ENCODE peak calls at places on chromosome 21, in seven cellular contexts. D is IMR-90, H is fibroblast of pulmonary artery, L is mucosa of descending colon, Z is PC-3, R is body of pancreas, E is lung. U is an unnamed sample.

GRCh38 chr21:44755227-44755626 is 43.9 kb upstream of the TSPEAR start:
- DNase-seq in D (no peak), H (peak; percentile 86), L (no peak), Z (peak; percentile 59), R (no peak), E (no peak), U (no peak)

GRCh38 chr21:37030864-37031263 is 24.4 kb downstream of the RIPPLY3 start:
- DNase-seq in D (no peak), H (no peak), L (no peak), Z (no peak), R (no peak), E (no peak), U (no peak)

GRCh38 chr21:38561205-38561604 is 62.9 kb upstream of the ERG start:
- DNase-seq in D (no peak), H (no peak), L (no peak), Z (no peak), R (no peak), E (no peak), U (peak; percentile 19)

GRCh38 chr21:44006656-44007055 is 5.5 kb upstream of the TRAPPC10 start:
- DNase-seq in D (peak; percentile 32), H (peak; percentile 80), L (no peak), Z (no peak), R (no peak), E (no peak), U (no peak)

GRCh38 chr21:41211041-41211426 is 43.1 kb downstream of the BACE2 start:
- DNase-seq in D (no peak), H (no peak), L (no peak), Z (no peak), R (no peak), E (no peak), U (no peak)

GRCh38 chr21:15496896-15497295 is 232.9 kb upstream of the USP25 start:
- DNase-seq in D (no peak), H (no peak), L (no peak), Z (no peak), R (no peak), E (no peak), U (no peak)

GRCh38 chr21:27067226-27067625 is 100.3 kb upstream of the ADAMTS5 start:
- DNase-seq in D (no peak), H (no peak), L (no peak), Z (no peak), R (no peak), E (no peak), U (no peak)

GRCh38 chr21:44989943-44990780 is 50.3 kb downstream of the SLX9 start:
- DNase-seq in D (no peak), H (no peak), L (no peak), Z (no peak), R (no peak), E (no peak), U (no peak)

GRCh38 chr21:33878824-33879223 is 36.8 kb downstream of the ATP5PO start:
- DNase-seq in D (no peak), H (no peak), L (no peak), Z (no peak), R (no peak), E (no peak), U (no peak)

GRCh38 chr21:45018131-45019075 is 56.0 kb upstream of the ADARB1 start:
- DNase-seq in D (no peak), H (no peak), L (no peak), Z (no peak), R (no peak), E (no peak), U (no peak)

GRCh38 chr21:33684923-33685560 is 42.7 kb downstream of the ITSN1 start:
- DNase-seq in D (peak; percentile 50), H (peak; percentile 53), L (no peak), Z (no peak), R (no peak), E (no peak), U (peak; percentile 32)

GRCh38 chr21:38379171-38379570 is 119.1 kb downstream of the ERG start:
- DNase-seq in D (no peak), H (no peak), L (no peak), Z (no peak), R (no peak), E (no peak), U (peak; percentile 29)

GRCh38 chr21:44840771-44841170 is 22.9 kb upstream of the SUMO3 start:
- DNase-seq in D (no peak), H (no peak), L (no peak), Z (no peak), R (no peak), E (no peak), U (no peak)

GRCh38 chr21:45594721-45595489 is 48.6 kb upstream of the PCBP3 start:
- DNase-seq in D (no peak), H (no peak), L (no peak), Z (no peak), R (no peak), E (no peak), U (no peak)

GRCh38 chr21:36848875-36849274 is 117.6 kb downstream of the HLCS start:
- DNase-seq in D (no peak), H (no peak), L (no peak), Z (no peak), R (no peak), E (no peak), U (no peak)

GRCh38 chr21:39669485-39669884 is 56.7 kb downstream of the B3GALT5 start:
- DNase-seq in D (no peak), H (no peak), L (no peak), Z (no peak), R (no peak), E (no peak), U (no peak)

GRCh38 chr21:23455676-23456075 is 2151.6 kb downstream of the MRPL39 start:
- DNase-seq in D (no peak), H (no peak), L (no peak), Z (no peak), R (no peak), E (no peak), U (no peak)

GRCh38 chr21:31729622-31730343 is 2.1 kb downstream of the SCAF4 start:
- DNase-seq in D (no peak), H (no peak), L (no peak), Z (no peak), R (no peak), E (no peak), U (no peak)

GRCh38 chr21:41425954-41426655 is at the start of gene MX1:
- DNase-seq in D (peak; percentile 10), H (peak; percentile 19), L (peak; percentile 93), Z (peak; percentile 55), R (peak; percentile 74), E (peak; percentile 75), U (peak; percentile 51)

GRCh38 chr21:46340998-46341397 is 17.0 kb downstream of the PCNT start:
- DNase-seq in D (no peak), H (no peak), L (no peak), Z (no peak), R (no peak), E (no peak), U (no peak)

GRCh38 chr21:45288441-45288841 is 746 bp upstream of the POFUT2 start:
- DNase-seq in D (no peak), H (no peak), L (no peak), Z (no peak), R (no peak), E (no peak), U (no peak)

GRCh38 chr21:45343891-45344290 is 56.2 kb upstream of the POFUT2 start:
- DNase-seq in D (no peak), H (no peak), L (no peak), Z (no peak), R (no peak), E (no peak), U (no peak)

DNA sequence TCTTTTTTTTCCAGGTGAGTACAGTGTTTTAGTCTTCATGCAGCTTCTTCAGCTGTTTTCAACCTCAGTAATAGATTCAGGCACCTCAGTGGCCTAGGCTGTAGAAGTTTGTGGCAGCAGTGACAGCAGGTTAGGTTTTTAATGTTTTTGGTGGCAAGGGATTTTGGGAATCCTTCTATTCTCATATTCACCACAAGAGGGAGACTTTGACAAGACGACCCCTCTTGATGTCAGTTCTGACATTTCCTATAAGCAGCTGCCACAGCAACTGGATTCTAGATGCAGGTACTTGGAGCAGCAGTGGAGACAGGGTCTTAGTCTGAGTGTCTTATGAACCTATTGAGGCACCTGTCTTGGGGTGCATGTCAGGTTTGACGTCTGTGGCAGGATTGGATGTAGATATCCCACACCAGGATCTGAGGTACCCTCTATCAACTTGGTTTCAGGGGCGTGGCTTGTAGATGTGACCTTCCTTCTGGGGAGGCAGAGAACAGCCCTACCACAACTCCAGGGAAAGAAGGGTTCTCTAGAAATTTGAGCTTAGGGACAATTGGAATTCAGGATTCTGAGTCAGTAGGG is 1104.2 kb upstream of the TMPRSS15 start:
- DNase-seq in D (no peak), H (peak; percentile 4), L (no peak), Z (peak; percentile 28), R (no peak), E (no peak), U (no peak)
- TF ChIP-seq CTCF in D (no peak), H (peak; percentile 16), L (no peak), Z (peak; percentile 54), R (peak; percentile 36), E (no peak), U (no peak)

DNA sequence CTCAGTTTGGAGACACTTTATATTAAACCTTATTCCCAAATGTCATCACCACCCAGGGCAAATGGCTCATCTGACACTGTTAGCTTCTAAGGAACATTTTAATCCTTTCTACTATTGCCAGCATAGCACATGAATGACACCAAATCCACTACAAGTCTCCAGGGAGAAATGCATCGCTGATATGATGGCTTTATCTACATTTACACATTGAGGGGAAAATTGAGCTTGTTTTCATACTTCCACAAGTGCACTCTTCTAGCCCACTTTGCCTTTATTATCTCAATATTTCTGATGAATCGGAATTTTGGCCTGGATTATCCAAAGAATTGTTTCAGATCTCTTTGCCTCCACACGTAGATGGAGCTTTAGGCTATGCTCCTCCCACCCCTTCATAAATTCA is 75.4 kb downstream of the RUNX1 start:
- DNase-seq in D (no peak), H (no peak), L (no peak), Z (no peak), R (no peak), E (no peak), U (no peak)
- H3K4me3 ChIP-seq in D (no peak overlapping the region), H (no peak overlapping the region), L (no peak overlapping the region), Z (no peak overlapping the region), R (no peak overlapping the region), E (no peak overlapping the region), U (no peak overlapping the region)

DNA sequence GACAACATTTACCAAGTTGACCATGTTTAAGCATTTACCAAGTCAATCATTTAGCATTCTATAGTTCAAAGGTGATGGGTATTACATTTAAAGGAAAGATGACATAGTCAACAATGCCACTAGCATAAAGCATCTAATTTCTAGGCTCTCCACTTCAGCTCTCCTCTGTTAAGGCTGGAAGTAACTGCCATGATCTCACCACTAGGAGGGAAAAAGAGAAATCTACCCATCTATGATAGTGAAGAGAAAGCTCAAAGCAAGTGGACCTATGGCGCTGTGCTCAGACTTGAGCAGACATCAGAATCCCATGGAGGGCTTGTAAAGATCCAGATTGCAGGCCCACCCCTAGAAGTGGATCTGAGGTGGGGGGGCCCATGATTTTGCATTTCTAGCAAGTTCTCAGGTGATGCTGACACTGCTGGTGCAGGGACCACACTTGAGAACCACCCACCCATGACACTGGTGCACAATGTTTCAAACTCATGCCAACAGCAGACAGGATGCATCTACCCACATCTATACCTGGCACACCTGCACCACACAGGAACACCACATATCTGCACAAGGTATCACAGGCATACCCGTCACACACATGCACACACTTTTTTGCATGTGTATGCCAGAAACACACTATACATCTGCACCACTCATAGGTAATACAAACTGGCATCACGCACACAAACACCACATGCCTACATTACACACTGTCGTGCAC is 392.9 kb upstream of the RUNX1 start:
- DNase-seq in D (no peak), H (no peak), L (no peak), Z (no peak), R (no peak), E (no peak), U (no peak)
- TF ChIP-seq CTCF in D (peak; percentile 10), H (peak; percentile 18), L (no peak), Z (peak; percentile 34), R (no peak), E (no peak), U (peak; percentile 20)

GRCh38 chr21:42527489-42528158 is 14.0 kb downstream of the SLC37A1 start:
- DNase-seq in D (no peak), H (no peak), L (no peak), Z (no peak), R (no peak), E (no peak), U (no peak)
- H3K4me3 ChIP-seq in D (no peak overlapping the region), H (no peak overlapping the region), L (no peak overlapping the region), Z (no peak overlapping the region), R (no peak overlapping the region), E (no peak overlapping the region), U (no peak overlapping the region)